ENCODE peak calls at places on chromosomes 3 and 15, in five cellular contexts. C is GM06990, D is activated B cell treated with CpG ODN at 0.5 μM for 24 hours, R is WERI-Rb-1, N is Calu3. A is an unnamed sample.

GRCh38 chr3:174125267-174125844 is 727.8 kb downstream of the NLGN1 start:
- DNase-seq in N (peak), R (peak), C (no peak), D (no peak), A (no peak)

GRCh38 chr3:45607790-45608189 is 13.2 kb downstream of the LIMD1 start:
- DNase-seq in N (no peak), D (no peak), R (no peak), C (no peak), A (no peak)

GRCh38 chr3:30511524-30512278 is 94.7 kb upstream of the TGFBR2 start:
- DNase-seq in N (peak), R (no peak), C (no peak), D (no peak), A (no peak)

GRCh38 chr3:178137831-178138230 is 398.4 kb upstream of the KCNMB2 start:
- DNase-seq in C (no peak), N (no peak), D (no peak), R (no peak), A (no peak)

GRCh38 chr15:99421172-99421656 is 144.6 kb upstream of the MEF2A start:
- DNase-seq in R (no peak), C (no peak), N (no peak), D (no peak), A (no peak)

GRCh38 chr15:45386420-45386819 is 8.1 kb upstream of the GATM start:
- DNase-seq in C (no peak), R (peak), N (no peak), D (no peak), A (no peak)

GRCh38 chr3:69241769-69242168 is 119.4 kb upstream of the LMOD3 start:
- DNase-seq in N (no peak), R (no peak), C (no peak), D (no peak), A (no peak)

GRCh38 chr3:197407526-197407925 is 109.1 kb upstream of the DLG1 start:
- DNase-seq in C (no peak), R (no peak), D (no peak), N (no peak), A (no peak)

GRCh38 chr15:58346361-58346760 is 85.4 kb upstream of the LIPC start:
- DNase-seq in N (no peak), C (no peak), D (no peak), R (no peak), A (no peak)

GRCh38 chr3:41111011-41111410 is 88.3 kb upstream of the CTNNB1 start:
- DNase-seq in N (no peak), D (no peak), C (no peak), R (no peak), A (no peak)

GRCh38 chr3:79383402-79384012 is 384.3 kb downstream of the ROBO1 start:
- DNase-seq in D (no peak), C (no peak), R (no peak), N (no peak), A (no peak)

GRCh38 chr3:192850501-192850981 is 67.1 kb downstream of the MB21D2 start:
- DNase-seq in D (no peak), C (peak), N (peak), R (no peak), A (no peak)

GRCh38 chr3:87006844-87007439 is 16.0 kb upstream of the VGLL3 start:
- DNase-seq in D (no peak), R (no peak), C (no peak), N (no peak), A (no peak)
- TF ChIP-seq CTCF in D (no peak), R (peak), C (peak), N (no peak), A (no peak)

GRCh38 chr15:27238209-27238608 is 267.2 kb downstream of the GABRG3 start:
- DNase-seq in R (no peak), D (no peak), N (no peak), C (no peak), A (no peak)
- TF ChIP-seq CTCF in R (no peak), D (no peak), N (no peak), C (no peak), A (no peak)

GRCh38 chr3:16316847-16317560 is 52.0 kb downstream of the OXNAD1 start:
- DNase-seq in R (no peak), N (no peak), D (no peak), C (no peak), A (no peak)

GRCh38 chr3:16318216-16318615 is 53.2 kb downstream of the OXNAD1 start:
- DNase-seq in R (no peak), D (no peak), C (no peak), N (no peak), A (no peak)

GRCh38 chr3:16317561-16317945 is 52.5 kb downstream of the OXNAD1 start:
- DNase-seq in C (no peak), R (no peak), D (no peak), N (no peak), A (no peak)

GRCh38 chr3:16319723-16320122 is 54.7 kb downstream of the OXNAD1 start:
- DNase-seq in R (peak), C (no peak), D (no peak), N (no peak), A (no peak)

DNA sequence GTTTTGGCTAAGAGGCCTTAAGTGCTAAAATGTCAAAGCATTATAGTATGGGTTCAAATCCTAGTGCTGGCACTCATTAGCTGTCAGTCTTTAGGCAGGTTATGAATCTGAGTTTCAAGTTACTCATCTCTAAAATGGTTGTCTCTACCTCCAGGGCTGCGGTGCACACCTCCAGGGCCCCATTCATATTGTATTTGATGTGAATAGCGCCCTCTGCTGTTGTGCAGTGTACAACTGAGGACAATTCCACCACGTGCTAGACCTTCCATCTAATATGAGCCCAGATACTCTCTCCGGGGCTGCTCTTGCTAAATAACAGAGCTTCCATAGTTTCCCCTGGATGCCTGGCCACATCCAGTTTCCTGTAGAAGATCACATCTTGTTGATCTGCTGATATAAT is 54.3 kb downstream of the OXNAD1 start:
- DNase-seq in R (peak), N (peak), D (no peak), C (no peak), A (no peak)
- TF ChIP-seq CTCF in R (peak), N (peak), D (no peak), C (peak), A (no peak)

GRCh38 chr15:75309711-75310110 is 26.2 kb upstream of the COMMD4 start:
- DNase-seq in N (no peak), C (no peak), D (no peak), R (no peak), A (no peak)

GRCh38 chr15:75313116-75313845 is 22.6 kb upstream of the COMMD4 start:
- DNase-seq in R (no peak), C (no peak), N (no peak), D (no peak), A (no peak)

GRCh38 chr15:75302318-75302717 is 19.7 kb downstream of the GOLGA6D start:
- DNase-seq in R (no peak), N (no peak), D (no peak), C (no peak), A (no peak)

GRCh38 chr15:75306188-75306587 is 23.6 kb downstream of the GOLGA6D start:
- DNase-seq in C (no peak), N (no peak), R (no peak), D (no peak), A (no peak)

DNA sequence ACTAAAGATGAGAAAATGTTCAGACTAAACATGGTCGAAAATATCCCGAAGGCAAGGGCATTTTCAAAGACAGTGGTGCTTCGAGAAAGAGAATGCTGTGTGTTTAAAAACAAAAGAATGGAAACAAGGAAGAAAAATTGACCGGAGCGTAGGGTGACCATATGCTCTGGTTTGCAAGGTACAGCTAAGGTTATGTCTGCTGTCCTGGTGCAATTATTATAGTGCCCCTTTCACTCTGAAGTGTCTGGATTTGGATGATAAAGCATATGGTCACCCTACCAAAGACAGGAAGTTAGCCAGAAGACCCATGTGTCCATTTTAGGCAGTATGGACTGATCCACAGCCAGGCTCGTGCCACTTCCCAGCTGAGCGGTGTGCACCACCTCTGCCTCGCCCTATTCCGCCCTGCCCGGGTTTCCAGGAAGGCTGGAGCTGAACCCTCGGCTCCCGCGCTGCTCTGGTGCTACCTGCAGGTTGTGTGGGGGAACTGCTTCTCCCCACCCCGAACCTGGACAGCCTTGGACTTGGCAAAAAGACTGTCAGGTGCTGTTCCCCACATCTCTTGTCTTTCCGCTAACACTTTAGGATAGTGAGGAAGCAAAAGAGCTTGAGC is 25.2 kb downstream of the GOLGA6D start:
- DNase-seq in D (no peak), R (peak), C (peak), N (peak), A (no peak)
- TF ChIP-seq CTCF in D (no peak), R (peak), C (peak), N (peak), A (peak)

GRCh38 chr3:97860364-97860763 is 38.6 kb downstream of the CRYBG3 start:
- DNase-seq in N (no peak), C (no peak), D (no peak), R (no peak), A (no peak)
- TF ChIP-seq CTCF in N (no peak), C (no peak), D (no peak), R (no peak), A (no peak)

DNA sequence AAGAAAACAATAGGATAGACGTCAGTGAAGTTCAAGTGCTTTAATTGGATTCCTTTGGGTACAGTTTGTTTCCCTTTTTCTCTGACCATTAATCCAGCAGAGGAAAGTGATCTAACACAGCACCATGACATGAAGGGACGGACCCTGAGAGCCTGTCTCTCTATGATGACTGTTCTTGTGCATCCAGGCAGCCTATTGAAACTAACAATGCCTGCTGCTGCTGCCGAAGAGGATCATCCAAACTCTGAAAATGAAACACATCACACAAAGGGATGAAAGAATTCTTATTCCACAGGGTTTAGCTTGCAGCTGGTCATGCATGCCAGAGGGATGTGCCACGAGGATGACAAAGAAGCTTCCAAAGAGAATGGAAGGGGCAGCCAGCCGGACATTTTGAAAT is 75.5 kb downstream of the ZBTB20 start:
- DNase-seq in N (no peak), D (no peak), R (no peak), C (no peak), A (no peak)
- TF ChIP-seq CTCF in N (no peak), D (no peak), R (no peak), C (no peak), A (no peak)

GRCh38 chr3:158732856-158733200 is 571 bp upstream of the RARRES1 start:
- DNase-seq in D (no peak), R (no peak), C (no peak), N (no peak), A (no peak)

GRCh38 chr3:158731525-158731924 is 732 bp downstream of the RARRES1 start:
- DNase-seq in D (no peak), C (no peak), R (no peak), N (no peak), A (no peak)

GRCh38 chr3:158735296-158736033 is 3.2 kb upstream of the RARRES1 start:
- DNase-seq in R (no peak), C (no peak), D (no peak), N (no peak), A (no peak)

GRCh38 chr3:158728851-158729250 is 3.4 kb downstream of the RARRES1 start:
- DNase-seq in D (no peak), R (no peak), N (no peak), C (no peak), A (no peak)

GRCh38 chr3:158731938-158732855 is at the start of gene RARRES1:
- DNase-seq in C (peak), N (peak), D (peak), R (peak), A (peak)
- TF ChIP-seq CTCF in C (no peak), N (no peak), D (no peak), R (no peak), A (no peak)

DNA sequence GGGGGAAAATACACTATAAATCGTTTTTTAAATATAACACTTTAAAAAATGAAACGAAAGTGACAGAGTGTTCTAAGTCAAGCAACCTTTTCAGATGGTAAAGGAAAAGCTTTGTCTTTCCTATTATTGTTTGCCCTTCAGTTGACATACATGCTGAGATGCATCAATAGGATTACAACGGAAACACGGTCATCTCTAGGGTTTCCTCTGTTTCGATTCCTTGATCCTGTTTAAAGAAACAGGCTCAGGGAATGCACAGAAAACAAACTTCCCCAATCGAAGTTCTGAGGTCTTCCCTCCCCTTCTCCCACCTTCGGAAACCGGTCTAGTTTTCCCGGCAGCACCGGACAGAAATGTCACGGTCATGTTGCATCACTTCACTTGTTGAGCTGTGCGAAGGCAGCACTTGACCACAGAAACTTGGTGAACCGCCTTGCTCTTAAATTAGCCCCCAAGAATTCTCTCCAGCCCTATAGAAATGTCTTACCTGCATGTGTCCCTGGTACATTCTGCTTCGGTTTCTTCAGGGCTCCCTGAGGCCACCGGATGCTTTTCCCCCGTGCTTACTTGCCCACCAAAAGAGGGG is 552 bp downstream of the PEX5L start:
- DNase-seq in N (no peak), R (no peak), C (no peak), D (no peak), A (no peak)
- TF ChIP-seq CTCF in N (no peak), R (no peak), C (no peak), D (no peak), A (no peak)

A was measured in CD14-positive monocyte.